ENCODE peak calls at places on chromosomes 2 and 18, in four cellular contexts. I is psoas muscle, D is breast epithelium, H is upper lobe of right lung. R is an unnamed sample.
A peak's percentile ranks its signal among the peaks of the same experiment; 100 is the strongest.

GRCh38 chr18:62637807-62638687 is 77.3 kb upstream of the PHLPP1 start:
- DNase-seq in I (no peak), D (no peak), H (no peak), R (no peak)

GRCh38 chr2:233476651-233477547 is 89.7 kb downstream of the USP40 start:
- DNase-seq in I (no peak), D (no peak), H (no peak), R (no peak)

GRCh38 chr2:205283721-205284270 is 398.5 kb upstream of the NRP2 start:
- DNase-seq in I (no peak), D (no peak), H (no peak), R (no peak)

GRCh38 chr2:218228366-218229092 is 11.5 kb downstream of the ARPC2 start:
- DNase-seq in I (no peak), D (no peak), H (no peak), R (no peak)

GRCh38 chr2:149743842-149744468 is 156.4 kb upstream of the MMADHC start:
- DNase-seq in I (no peak), D (no peak), H (no peak), R (no peak)

GRCh38 chr2:174981336-174981735 is 23.8 kb downstream of the CHN1 start:
- DNase-seq in I (no peak), D (no peak), H (no peak), R (no peak)

GRCh38 chr2:217570394-217570793 is 432.4 kb downstream of the TNS1 start:
- DNase-seq in I (no peak), D (no peak), H (no peak), R (no peak)

GRCh38 chr18:60485207-60485606 is 112.6 kb upstream of the MC4R start:
- DNase-seq in I (no peak), D (no peak), H (no peak), R (no peak)

GRCh38 chr2:159797468-159798375 is at the start of gene CD302:
- DNase-seq in I (peak; percentile 81), D (peak; percentile 68), H (peak; percentile 93), R (peak; percentile 89)

GRCh38 chr2:16386000-16386399 is 279.6 kb downstream of the CYRIA start:
- DNase-seq in I (no peak), D (no peak), H (no peak), R (no peak)

GRCh38 chr2:205232086-205232485 is 450.2 kb upstream of the NRP2 start:
- DNase-seq in I (no peak), D (no peak), H (no peak), R (no peak)

GRCh38 chr2:200765139-200765951 is 46.4 kb upstream of the BZW1 start:
- DNase-seq in I (peak; percentile 34), D (no peak), H (no peak), R (no peak)

GRCh38 chr18:6737833-6738232 is 8.3 kb downstream of the ARHGAP28 start:
- DNase-seq in I (no peak), D (no peak), H (no peak), R (no peak)

GRCh38 chr2:38665854-38666577 is at the start of gene GALM:
- DNase-seq in I (peak; percentile 76), D (peak; percentile 73), H (peak; percentile 87), R (peak; percentile 84)

GRCh38 chr2:30321466-30321865 is 90.1 kb downstream of the LBH start:
- DNase-seq in I (no peak), D (no peak), H (no peak), R (no peak)

GRCh38 chr2:81467096-81467495 is 1162.5 kb upstream of the LRRTM1 start:
- DNase-seq in I (no peak), D (no peak), H (peak; percentile 51), R (peak; percentile 34)
- H3K4me1 ChIP-seq in I (no peaks in the 10 kb centered on the region), D (no peaks in the 10 kb centered on the region), H (no peaks in the 10 kb centered on the region), R (no peaks in the 10 kb centered on the region)

GRCh38 chr2:23505218-23505983 is 120.4 kb downstream of the KLHL29 start:
- DNase-seq in I (no peak), D (no peak), H (no peak), R (peak; percentile 36)

GRCh38 chr2:23508066-23508390 is 123.0 kb downstream of the KLHL29 start:
- DNase-seq in I (no peak), D (no peak), H (no peak), R (peak; percentile 26)

GRCh38 chr2:23507267-23508065 is 122.5 kb downstream of the KLHL29 start:
- DNase-seq in I (peak; percentile 13), D (no peak), H (no peak), R (peak; percentile 30)

GRCh38 chr2:23505984-23506380 is 121.0 kb downstream of the KLHL29 start:
- DNase-seq in I (peak; percentile 17), D (no peak), H (no peak), R (peak; percentile 21)

DNA sequence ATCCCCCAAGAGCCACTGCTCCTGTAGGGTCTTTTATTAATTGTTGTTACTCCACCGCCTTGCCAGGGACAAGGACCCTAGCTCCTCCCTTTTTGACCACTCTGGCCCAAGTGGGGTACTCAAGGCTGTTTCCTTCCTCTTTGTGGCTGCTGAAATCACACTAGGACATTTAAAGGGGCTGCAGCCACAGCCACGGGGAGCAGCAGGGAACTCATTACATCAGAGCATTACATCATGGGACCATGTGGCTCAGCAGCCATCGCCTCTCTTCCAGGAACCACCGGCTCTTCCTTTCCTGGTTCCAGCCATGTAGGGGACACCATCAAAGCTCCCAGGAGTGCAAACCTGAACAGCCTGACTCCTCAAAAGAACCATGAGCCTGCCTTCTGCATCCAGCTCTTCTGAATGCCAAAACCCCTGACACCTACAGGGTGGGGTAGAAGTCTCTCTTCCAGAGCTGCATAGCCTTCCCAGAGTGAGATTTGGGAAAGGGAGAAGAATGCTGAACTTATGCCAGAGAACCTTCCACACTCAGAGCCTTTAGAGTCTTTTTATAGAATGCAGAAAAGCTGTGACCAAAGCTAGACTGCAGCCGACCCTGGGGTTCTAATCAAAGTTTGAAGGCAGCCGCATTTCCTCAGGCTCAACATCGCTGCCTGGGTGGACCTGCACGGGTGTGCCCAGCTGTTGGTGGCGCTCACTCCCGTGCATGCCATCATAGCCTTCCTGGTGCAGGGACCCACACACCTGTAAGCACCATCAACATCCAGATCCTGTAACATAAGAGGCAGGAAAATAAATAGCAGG is 121.7 kb downstream of the KLHL29 start:
- DNase-seq in I (peak; percentile 12), D (no peak), H (no peak), R (peak; percentile 52)
- H3K4me1 ChIP-seq in I (no peaks in the 10 kb centered on the region), D (no peaks in the 10 kb centered on the region), H (peaks cover 22% of the 10 kb centered on the region), R (peaks cover 27% of the 10 kb centered on the region)

GRCh38 chr2:130845507-130846085 is 8.9 kb downstream of the ARHGEF4 start:
- DNase-seq in I (no peak), D (no peak), H (no peak), R (no peak)
- H3K4me1 ChIP-seq in I (no peaks in the 10 kb centered on the region), D (no peaks in the 10 kb centered on the region), H (no peaks in the 10 kb centered on the region), R (no peaks in the 10 kb centered on the region)

GRCh38 chr2:42186945-42187632 is 17.9 kb downstream of the EML4 start:
- DNase-seq in I (no peak), D (no peak), H (no peak), R (no peak)
- H3K4me1 ChIP-seq in I (no peaks in the 10 kb centered on the region), D (no peaks in the 10 kb centered on the region), H (peaks cover 22% of the 10 kb centered on the region), R (peaks cover 30% of the 10 kb centered on the region)

DNA sequence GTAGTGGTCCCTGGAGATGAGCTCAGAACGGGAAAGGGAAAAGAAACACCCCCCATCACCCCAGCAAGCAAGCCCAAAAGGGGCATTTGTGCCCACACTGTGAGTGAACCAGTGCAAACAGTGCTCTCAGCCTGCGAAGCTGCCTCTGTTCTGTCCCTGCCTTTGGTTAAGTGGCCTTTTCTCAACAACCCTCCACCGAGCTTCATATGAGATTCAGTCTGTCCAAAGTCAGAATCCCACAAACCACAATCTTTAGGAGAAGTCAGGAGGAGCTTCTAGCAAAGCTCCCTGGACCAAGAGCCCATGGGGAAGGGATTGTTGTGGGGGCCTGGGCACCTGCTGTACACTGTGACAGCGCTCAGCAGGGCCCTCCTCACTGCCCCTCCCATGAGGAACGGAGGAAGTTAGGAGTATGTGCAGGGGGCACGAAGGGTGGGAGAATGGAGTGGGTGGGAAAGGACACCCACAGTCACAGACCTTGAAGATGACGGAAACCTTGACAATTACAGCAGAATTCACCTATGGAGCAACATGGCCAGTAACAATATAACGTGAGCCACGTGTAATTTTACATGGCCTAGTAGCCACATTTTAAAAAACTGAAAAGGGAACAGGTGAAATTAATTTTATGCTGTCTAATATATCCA is 119.5 kb downstream of the SMAD7 start:
- DNase-seq in I (no peak), D (no peak), H (peak; percentile 53), R (peak; percentile 34)
- H3K4me1 ChIP-seq in I (peaks cover 30% of the 10 kb centered on the region), D (peaks cover 8% of the 10 kb centered on the region), H (peaks cover 40% of the 10 kb centered on the region), R (peaks cover 84% of the 10 kb centered on the region)

GRCh38 chr2:28662468-28663095 is 89.0 kb upstream of the PPP1CB start:
- DNase-seq in I (no peak), D (no peak), H (no peak), R (no peak)
- H3K4me1 ChIP-seq in I (peaks cover 53% of the 10 kb centered on the region), D (no peaks in the 10 kb centered on the region), H (peaks cover 25% of the 10 kb centered on the region), R (peaks cover 38% of the 10 kb centered on the region)

GRCh38 chr2:37585295-37585908 is 86.0 kb downstream of the CDC42EP3 start:
- DNase-seq in I (no peak), D (no peak), H (no peak), R (peak; percentile 48)
- H3K4me1 ChIP-seq in I (peaks cover 40% of the 10 kb centered on the region), D (no peaks in the 10 kb centered on the region), H (peaks cover 49% of the 10 kb centered on the region), R (peaks cover 62% of the 10 kb centered on the region)

DNA sequence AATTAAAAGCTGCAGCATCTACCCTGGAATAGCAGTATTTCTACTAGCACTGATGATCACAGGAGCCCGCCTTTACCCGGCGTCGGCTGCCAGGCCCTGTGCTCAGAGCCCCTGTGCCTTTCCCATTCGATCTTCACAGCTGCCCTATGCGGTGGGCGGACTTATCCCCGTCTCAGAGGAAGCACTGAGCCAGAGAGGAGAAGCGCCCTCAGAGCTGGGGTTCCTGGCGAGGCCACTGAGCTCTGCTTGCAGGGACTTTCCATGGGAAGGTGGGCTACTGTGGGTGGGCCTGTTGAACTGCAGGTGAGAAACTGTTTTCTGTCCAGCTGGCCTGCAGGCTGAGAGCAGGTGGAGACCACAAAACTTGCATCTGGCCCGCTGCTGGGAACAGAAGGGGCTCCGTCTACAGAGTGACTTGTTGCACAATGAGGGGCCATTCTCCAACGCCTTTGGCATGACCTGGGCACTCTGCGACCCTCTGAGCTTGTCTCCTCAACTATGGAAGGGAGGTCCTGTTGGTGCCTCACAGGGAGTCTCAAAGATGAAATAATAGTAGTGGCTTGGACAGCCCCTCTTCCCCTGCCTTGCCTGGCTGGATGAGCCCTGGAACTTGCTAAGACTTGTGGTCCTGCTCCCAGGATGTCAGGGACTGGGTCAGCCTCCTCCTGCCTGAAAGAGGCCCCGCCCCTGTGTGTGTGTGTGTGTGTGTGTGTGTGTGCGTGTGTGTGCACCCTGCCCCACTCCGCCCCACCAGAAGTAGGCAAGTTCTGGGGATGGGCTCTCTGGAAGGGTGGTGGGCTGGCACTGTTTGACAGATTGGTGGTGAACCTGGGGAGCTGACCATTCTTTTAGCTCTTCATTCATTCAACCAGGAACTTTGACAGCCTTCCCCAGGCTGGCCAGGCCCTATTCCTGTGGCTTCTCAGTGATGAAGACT is 32.7 kb downstream of the GLI2 start:
- DNase-seq in I (peak; percentile 9), D (no peak), H (peak; percentile 39), R (peak; percentile 36)
- H3K4me1 ChIP-seq in I (no peaks in the 10 kb centered on the region), D (no peaks in the 10 kb centered on the region), H (peaks cover 9% of the 10 kb centered on the region), R (peaks cover 18% of the 10 kb centered on the region)

DNA sequence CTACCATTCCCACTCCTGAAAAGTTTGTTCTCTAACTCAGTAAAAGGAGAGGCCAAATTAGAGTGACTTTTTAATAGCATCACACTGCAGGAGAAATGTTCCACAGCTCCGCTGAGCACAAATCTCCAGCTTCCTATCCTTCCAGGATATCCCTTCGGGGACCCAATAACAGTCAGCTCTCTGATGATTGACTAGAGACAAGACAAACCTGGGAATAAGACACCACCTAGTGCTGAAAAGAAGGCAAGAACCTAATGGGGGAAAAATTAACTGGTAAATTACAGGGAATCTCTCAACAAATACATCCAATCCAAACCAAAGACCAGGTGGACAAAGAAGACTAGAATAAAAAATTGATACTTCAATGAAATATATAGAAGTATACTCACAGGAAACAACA is 977.1 kb upstream of the SOX11 start:
- DNase-seq in I (no peak), D (no peak), H (no peak), R (no peak)
- H3K4me1 ChIP-seq in I (no peaks in the 10 kb centered on the region), D (no peaks in the 10 kb centered on the region), H (no peaks in the 10 kb centered on the region), R (no peaks in the 10 kb centered on the region)

R was measured in lower lobe of right lung.